ENCODE peak calls at places on chromosomes 7 and 10, in nine cellular contexts. T, C, V, K, D, Y, P, G and I are unnamed samples.

GRCh38 chr10:129694633-129695356 is 227.8 kb downstream of the MGMT start:
- DNase-seq in P (peak), D (no peak), C (no peak), V (no peak), T (no peak), Y (no peak), G (no peak), K (no peak), I (no peak)

GRCh38 chr10:11851910-11852309 is 28.8 kb downstream of the PROSER2 start:
- DNase-seq in D (no peak), Y (no peak), V (no peak), G (no peak), T (no peak), P (no peak), K (no peak), C (no peak), I (no peak)

GRCh38 chr10:101588879-101589278 is 758 bp downstream of the DPCD start:
- DNase-seq in T (no peak), C (peak), V (no peak), Y (no peak), K (no peak), G (peak), P (peak), D (peak), I (no peak)

GRCh38 chr10:75220258-75220657 is 9.7 kb downstream of the VDAC2 start:
- DNase-seq in Y (no peak), P (no peak), K (no peak), C (no peak), T (no peak), D (no peak), V (no peak), G (no peak), I (no peak)

GRCh38 chr10:50929670-50930069 is 44.2 kb upstream of the A1CF start:
- DNase-seq in Y (no peak), T (no peak), D (peak), K (no peak), G (no peak), V (no peak), C (no peak), P (peak), I (no peak)

GRCh38 chr7:157851501-157852067 is 514.8 kb downstream of the DNAJB6 start:
- DNase-seq in D (no peak), C (no peak), P (no peak), G (no peak), V (no peak), Y (no peak), K (no peak), T (peak), I (no peak)

GRCh38 chr10:6204063-6204340 is 1.3 kb downstream of the PFKFB3 start:
- DNase-seq in T (no peak), Y (peak), V (no peak), P (peak), G (peak), C (no peak), K (peak), D (no peak), I (no peak)

GRCh38 chr10:480928-481551 is 208.4 kb downstream of the DIP2C start:
- DNase-seq in Y (no peak), D (peak), K (no peak), T (no peak), G (no peak), V (no peak), P (no peak), C (no peak), I (no peak)

GRCh38 chr7:76364198-76364584 is 5.4 kb upstream of the YWHAG start:
- DNase-seq in K (no peak), D (peak), Y (no peak), P (peak), V (no peak), T (no peak), G (peak), C (peak), I (no peak)

GRCh38 chr10:91536101-91536500 is 96.8 kb downstream of the PPP1R3C start:
- DNase-seq in C (no peak), K (no peak), P (peak), D (peak), Y (no peak), G (no peak), V (no peak), T (no peak), I (no peak)

GRCh38 chr7:96495751-96496216 is 173.9 kb upstream of the SLC25A13 start:
- DNase-seq in K (no peak), T (no peak), V (no peak), G (no peak), Y (peak), P (no peak), C (no peak), D (no peak), I (no peak)